ENCODE peak calls at places on chromosomes 4 and X, in seven cellular contexts. O, D, M, Y, S, A and V are unnamed samples.

GRCh38 chrX:52422884-52423283 is 54.1 kb downstream of the XAGE2 start:
- DNase-seq in O (no peak), D (peak), M (peak), Y (peak), S (no peak), A (no peak), V (peak)

GRCh38 chrX:12951590-12951965 is 23.3 kb upstream of the TMSB4X start:
- DNase-seq in O (no peak), D (no peak), M (no peak), Y (no peak), S (no peak), A (no peak), V (no peak)

GRCh38 chr4:186040316-186040715 is 28.6 kb upstream of the TLR3 start:
- DNase-seq in O (no peak), D (no peak), M (no peak), Y (no peak), S (no peak), A (no peak), V (no peak)

GRCh38 chrX:132009344-132009743 is 13.8 kb upstream of the STK26 start:
- DNase-seq in O (no peak), D (no peak), M (no peak), Y (no peak), S (no peak), A (no peak), V (no peak)

GRCh38 chr4:87025614-87026041 is 90.8 kb downstream of the AFF1 start:
- DNase-seq in O (peak), D (no peak), M (no peak), Y (no peak), S (no peak), A (no peak), V (no peak)

GRCh38 chrX:50707955-50708694 is 105.9 kb downstream of the SHROOM4 start:
- DNase-seq in O (no peak), D (no peak), M (no peak), Y (peak), S (no peak), A (no peak), V (peak)

GRCh38 chr4:153497988-153498967 is 32.1 kb downstream of the TMEM131L start:
- DNase-seq in O (no peak), D (peak), M (peak), Y (peak), S (no peak), A (no peak), V (peak)

GRCh38 chr4:88569944-88570455 is 22.3 kb upstream of the HERC3 start:
- DNase-seq in O (no peak), D (no peak), M (no peak), Y (peak), S (no peak), A (no peak), V (no peak)

GRCh38 chr4:159395693-159396092 is 292.8 kb downstream of the RAPGEF2 start:
- DNase-seq in O (no peak), D (no peak), M (no peak), Y (peak), S (no peak), A (no peak), V (no peak)

GRCh38 chr4:74376888-74377483 is 12.0 kb downstream of the EREG start:
- DNase-seq in O (peak), D (peak), M (peak), Y (peak), S (no peak), A (no peak), V (peak)

GRCh38 chrX:151543706-151544105 is 19.8 kb upstream of the PASD1 start:
- DNase-seq in O (peak), D (peak), M (no peak), Y (peak), S (no peak), A (no peak), V (no peak)

GRCh38 chr4:13982008-13982407 is 354.5 kb upstream of the BOD1L1 start:
- DNase-seq in O (no peak), D (no peak), M (no peak), Y (no peak), S (no peak), A (no peak), V (no peak)

GRCh38 chrX:78375894-78376293 is 48.5 kb upstream of the CYSLTR1 start:
- DNase-seq in O (no peak), D (peak), M (peak), Y (no peak), S (no peak), A (no peak), V (no peak)

GRCh38 chrX:153651540-153652079 is 4.6 kb downstream of the DUSP9 start:
- DNase-seq in O (peak), D (no peak), M (no peak), Y (no peak), S (no peak), A (peak), V (no peak)

GRCh38 chr4:179605196-179605595 is 2163.0 kb upstream of the AGA start:
- DNase-seq in O (no peak), D (no peak), M (peak), Y (no peak), S (no peak), A (no peak), V (peak)

GRCh38 chrX:80578518-80579105 is 158.4 kb downstream of the TENT5D start:
- DNase-seq in O (peak), D (peak), M (no peak), Y (peak), S (no peak), A (no peak), V (peak)

GRCh38 chr4:72767903-72768817 is 199.1 kb upstream of the ADAMTS3 start:
- DNase-seq in O (peak), D (peak), M (peak), Y (peak), S (no peak), A (no peak), V (peak)

GRCh38 chr4:185265942-185266341 is 56.5 kb downstream of the SNX25 start:
- DNase-seq in O (no peak), D (peak), M (peak), Y (peak), S (no peak), A (no peak), V (peak)

GRCh38 chr4:82865592-82865991 is 25.4 kb downstream of the SEC31A start:
- DNase-seq in O (peak), D (peak), M (peak), Y (peak), S (no peak), A (no peak), V (peak)

GRCh38 chr4:54227261-54228063 is 1.6 kb upstream of the PDGFRA start:
- DNase-seq in O (peak), D (peak), M (peak), Y (peak), S (no peak), A (no peak), V (peak)

DNA sequence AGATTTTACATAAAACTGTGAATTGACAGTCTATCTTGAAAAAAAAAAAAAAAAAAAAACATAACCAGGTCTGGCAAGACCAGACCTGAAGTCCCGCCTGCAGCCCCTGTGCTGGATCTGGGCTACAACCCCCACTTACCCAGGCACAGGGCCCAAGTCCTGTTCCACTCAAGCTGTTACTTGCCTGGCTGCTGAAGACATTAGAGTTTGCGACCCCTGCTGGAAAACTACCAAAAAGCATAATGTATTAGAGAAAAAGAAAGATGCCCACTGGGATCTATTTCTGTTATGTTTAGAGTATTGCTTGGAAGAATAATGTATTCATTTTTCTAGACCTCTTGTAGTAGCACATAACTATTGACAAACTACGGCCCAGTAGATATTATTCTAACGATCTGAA is 4.7 kb downstream of the HS3ST1 start:
- DNase-seq in O (peak), D (peak), M (no peak), Y (no peak), S (no peak), A (no peak), V (peak)
- TF ChIP-seq CTCF in O (peak), D (peak), M (peak), Y (no peak), S (peak), A (no peak), V (peak)

GRCh38 chr4:174826660-174827059 is 2.4 kb downstream of the GLRA3 start:
- DNase-seq in O (no peak), D (no peak), M (no peak), Y (no peak), S (no peak), A (no peak), V (no peak)

GRCh38 chr4:174834477-174834876 is 5.4 kb upstream of the GLRA3 start:
- DNase-seq in O (no peak), D (no peak), M (no peak), Y (no peak), S (no peak), A (no peak), V (no peak)

DNA sequence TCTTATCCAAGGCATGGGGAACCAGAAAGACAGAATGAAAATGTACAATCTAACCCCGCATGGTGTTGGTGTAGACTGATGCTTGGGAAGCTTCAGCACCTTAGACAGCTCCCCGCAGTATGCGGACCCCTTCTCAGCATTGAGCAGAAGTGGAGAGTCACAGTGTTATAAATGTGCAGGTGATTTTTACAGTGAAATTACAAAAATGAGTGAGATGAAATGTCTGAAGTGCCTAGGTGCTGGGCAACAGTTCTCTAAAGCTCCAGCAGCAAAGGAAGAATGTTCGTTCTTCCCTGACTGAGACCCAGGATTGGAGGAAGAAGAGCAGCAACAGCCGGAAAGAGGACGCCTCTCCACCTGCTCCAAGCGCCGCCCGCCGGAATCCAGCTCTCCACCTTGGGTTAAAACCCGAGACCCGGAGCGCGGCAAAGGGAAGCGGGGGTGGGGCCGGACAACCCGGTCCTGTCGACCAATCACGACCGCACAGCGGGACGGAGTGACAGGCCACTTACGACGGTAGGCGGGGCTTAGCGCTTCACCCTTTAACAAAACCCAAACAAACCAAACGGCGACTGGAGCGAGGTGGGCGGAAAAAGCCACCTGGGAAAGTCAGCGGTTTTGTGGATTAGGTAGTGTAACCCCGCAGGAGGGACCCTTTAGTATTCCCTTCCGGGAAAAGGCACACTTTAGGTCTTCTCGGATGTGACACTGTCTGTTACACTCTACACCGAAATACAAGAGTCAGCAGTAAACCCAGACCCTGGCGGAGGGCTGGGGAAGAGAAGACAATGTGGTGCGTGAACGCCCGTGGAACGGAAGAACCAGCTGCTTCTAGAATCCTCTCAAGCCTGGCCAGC is at the start of gene GLRA3:
- DNase-seq in O (peak), D (peak), M (no peak), Y (no peak), S (peak), A (no peak), V (peak)
- H3K4me3 ChIP-seq in O (peak), D (peak), M (no peak), Y (no peak), S (peak), A (no peak), V (peak)

GRCh38 chr4:3465698-3466671 is 2.9 kb downstream of the DOK7 start:
- DNase-seq in O (no peak), D (no peak), M (no peak), Y (no peak), S (no peak), A (no peak), V (no peak)
- TF ChIP-seq CTCF in O (no peak), D (peak), M (peak), Y (peak), S (no peak), A (no peak), V (peak)

DNA sequence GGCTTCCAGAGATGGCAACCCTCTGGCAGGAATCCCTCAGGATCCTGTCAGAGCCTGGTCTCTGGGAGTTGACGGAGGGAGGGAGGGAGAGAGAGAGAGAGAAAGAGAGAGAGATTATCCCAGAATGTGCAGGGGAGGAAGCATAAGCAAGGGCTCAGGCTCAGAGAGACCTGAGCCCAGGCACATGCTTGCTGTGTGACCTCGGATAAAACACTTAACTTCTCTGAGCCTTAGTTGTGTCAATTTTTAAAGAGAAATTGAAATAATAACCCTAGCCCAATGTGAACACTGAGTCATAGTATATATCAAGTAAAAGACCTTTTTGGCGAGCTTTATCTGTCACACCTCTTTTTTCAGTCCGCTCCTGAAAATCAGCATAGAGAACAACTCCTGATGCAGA is 473 bp upstream of the USP51 start:
- DNase-seq in O (no peak), D (no peak), M (no peak), Y (no peak), S (no peak), A (no peak), V (no peak)
- H3K4me3 ChIP-seq in O (peak), D (peak), M (peak), Y (peak), S (peak), A (peak), V (peak)

DNA sequence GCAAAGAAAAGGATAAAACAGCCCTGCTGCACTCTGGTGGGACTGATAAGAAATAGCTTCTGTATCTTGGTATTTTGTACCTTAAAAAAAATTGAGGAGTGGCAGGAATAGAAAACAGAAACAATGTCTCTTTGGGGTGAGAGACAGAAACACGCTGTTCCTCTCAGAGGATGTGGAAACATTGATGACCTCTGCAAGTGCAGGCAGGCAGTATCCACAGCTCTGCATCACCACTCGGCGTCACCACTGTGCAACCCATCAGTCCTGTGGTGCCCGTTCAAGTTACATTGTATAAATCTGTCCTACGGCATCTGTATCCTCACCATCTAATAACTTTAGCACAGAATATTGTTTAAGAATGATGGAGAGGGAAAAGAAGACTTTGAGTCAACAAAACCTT is 152.4 kb upstream of the SPRY1 start:
- DNase-seq in O (peak), D (peak), M (peak), Y (no peak), S (peak), A (peak), V (no peak)
- TF ChIP-seq CTCF in O (no peak), D (no peak), M (no peak), Y (no peak), S (peak), A (no peak), V (peak)

DNA sequence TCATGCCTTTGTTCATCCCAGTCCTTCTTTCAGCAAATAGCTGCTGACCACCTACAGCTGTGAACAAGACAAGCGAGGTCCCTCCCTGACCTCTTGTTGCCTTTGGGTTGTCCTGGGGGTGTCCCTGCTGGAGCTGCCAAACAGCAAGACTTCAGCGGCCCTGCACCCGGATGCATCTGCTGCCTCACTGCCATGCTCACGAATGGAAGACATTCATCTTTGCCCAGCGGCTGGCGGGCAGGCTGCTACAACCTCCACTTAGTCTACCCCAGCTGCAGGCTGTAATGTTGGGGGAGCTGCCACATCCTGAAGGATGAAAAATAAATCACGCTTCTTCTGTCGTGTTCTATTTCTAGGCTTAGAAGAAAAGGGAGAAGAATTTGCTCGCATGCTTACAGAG is 61.3 kb downstream of the FAM114A1 start:
- DNase-seq in O (no peak), D (no peak), M (no peak), Y (no peak), S (no peak), A (no peak), V (no peak)
- H3K4me3 ChIP-seq in O (no peak), D (no peak), M (no peak), Y (no peak), S (no peak), A (no peak), V (no peak)

DNA sequence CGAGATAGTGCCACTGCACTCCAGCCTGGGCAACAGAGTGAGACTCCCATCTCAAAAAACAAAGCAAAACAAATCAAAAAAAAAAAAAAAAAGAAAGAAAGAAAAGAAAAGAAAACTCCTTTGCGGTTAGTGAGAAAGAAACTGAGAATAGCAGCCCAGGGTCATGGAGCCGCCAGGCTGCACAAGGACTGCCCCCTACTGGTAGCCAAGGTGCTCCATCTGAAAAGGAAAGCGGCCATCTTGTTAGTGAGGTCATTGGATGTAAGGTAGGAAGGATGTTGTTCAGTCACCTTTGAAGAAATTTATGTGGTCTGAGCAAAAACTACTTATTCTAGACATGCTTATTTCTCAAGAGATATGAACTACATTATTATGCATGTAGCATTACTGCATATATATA is 660.6 kb upstream of the TENM3 start:
- DNase-seq in O (peak), D (no peak), M (no peak), Y (no peak), S (no peak), A (no peak), V (no peak)
- TF ChIP-seq CTCF in O (no peak), D (no peak), M (no peak), Y (no peak), S (no peak), A (no peak), V (no peak)

GRCh38 chr4:103718993-103719319 is 829 bp downstream of the TACR3 start:
- DNase-seq in O (peak), D (no peak), M (no peak), Y (no peak), S (no peak), A (no peak), V (peak)
- H3K4me3 ChIP-seq in O (no peak), D (no peak), M (no peak), Y (no peak), S (no peak), A (no peak), V (peak)

DNA sequence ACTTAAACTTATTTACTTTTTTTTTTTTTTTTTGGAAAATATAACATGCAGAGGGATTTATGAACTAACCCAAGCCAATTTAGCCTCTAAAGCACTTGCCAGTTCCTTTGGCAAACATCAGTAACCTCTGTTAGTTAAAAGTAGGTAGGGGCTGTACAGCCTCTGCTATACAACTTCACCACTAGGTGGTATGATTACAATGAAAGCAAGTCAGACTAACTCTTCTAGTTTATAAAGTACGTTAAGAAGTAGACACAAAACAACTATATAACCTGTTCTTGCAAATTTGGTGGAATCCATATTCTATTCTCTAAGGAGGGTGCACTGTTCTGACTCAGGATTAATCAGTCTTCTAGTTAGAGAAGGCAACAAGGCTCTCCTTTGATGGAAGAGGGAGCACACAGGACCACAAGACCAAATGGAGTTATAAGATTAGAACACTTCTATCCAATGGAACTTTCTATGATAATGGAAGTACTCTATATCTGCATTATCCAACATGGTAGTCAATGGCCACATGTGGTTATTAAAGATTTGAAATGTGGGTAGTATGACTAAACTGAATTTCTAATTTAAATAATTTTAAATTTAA is 12.8 kb downstream of the AIMP1 start:
- DNase-seq in O (peak), D (peak), M (peak), Y (peak), S (no peak), A (no peak), V (peak)
- TF ChIP-seq CTCF in O (peak), D (peak), M (peak), Y (peak), S (peak), A (peak), V (peak)